ENCODE peak calls at places on chromosomes 11 and 22, in nine cellular contexts. C is HCEC 1CT; M is colonic mucosa; B is A549; I is psoas muscle; Z is Kasumi-1; L is ascending aorta; F is NCI-H187 treated with DMSO at 0.1 percent for 48 hours; J is stimulated activated CD4-positive, alpha-beta T cell treated with anti-CD3 and anti-CD28 coated beads, TNF-alpha, amount 100 ng/mL, for 48 hours. D is an unnamed sample.

GRCh38 chr11:16536513-16536912 is 180.2 kb upstream of the SOX6 start:
- DNase-seq in C (no peak), M (no peak), B (no peak), I (no peak), Z (no peak), L (no peak), F (no peak), J (no peak), D (no peak)

GRCh38 chr11:57377098-57377497 is 3.9 kb downstream of the PRG3 start:
- DNase-seq in C (no peak), M (no peak), B (no peak), I (no peak), Z (no peak), L (no peak), F (no peak), J (no peak), D (no peak)

GRCh38 chr22:38737302-38738060 is 18.3 kb downstream of the SUN2 start:
- DNase-seq in C (no peak), M (no peak), B (no peak), I (no peak), Z (no peak), L (no peak), F (no peak), J (no peak), D (no peak)

GRCh38 chr11:71988050-71988449 is 10.7 kb upstream of the IL18BP start:
- DNase-seq in C (peak), M (no peak), B (no peak), I (no peak), Z (no peak), L (no peak), F (no peak), J (no peak), D (no peak)

GRCh38 chr11:68271023-68271780 is 571 bp downstream of the C11orf24 start:
- DNase-seq in C (peak), M (peak), B (peak), I (peak), Z (peak), L (no peak), F (no peak), J (peak), D (peak)

GRCh38 chr11:102560555-102561011 is 30.0 kb upstream of the MMP7 start:
- DNase-seq in C (peak), M (no peak), B (no peak), I (no peak), Z (peak), L (no peak), F (no peak), J (no peak), D (no peak)

GRCh38 chr11:9516113-9516512 is 55.3 kb downstream of the ZNF143 start:
- DNase-seq in C (no peak), M (peak), B (no peak), I (no peak), Z (no peak), L (no peak), F (no peak), J (no peak), D (no peak)

GRCh38 chr11:77147668-77148321 is 19.7 kb downstream of the MYO7A start:
- DNase-seq in C (no peak), M (peak), B (no peak), I (no peak), Z (no peak), L (no peak), F (no peak), J (no peak), D (no peak)

GRCh38 chr11:126162286-126163030 is 49.0 kb downstream of the RPUSD4 start:
- DNase-seq in C (peak), M (no peak), B (no peak), I (no peak), Z (no peak), L (no peak), F (no peak), J (no peak), D (no peak)

GRCh38 chr22:45583504-45583903 is 80.8 kb downstream of the FBLN1 start:
- DNase-seq in C (no peak), M (no peak), B (no peak), I (no peak), Z (no peak), L (no peak), F (no peak), J (no peak), D (no peak)

GRCh38 chr11:36034572-36035331 is 90.9 kb downstream of the LDLRAD3 start:
- DNase-seq in C (peak), M (no peak), B (peak), I (no peak), Z (no peak), L (no peak), F (no peak), J (no peak), D (no peak)

GRCh38 chr11:31810779-31811647 is at the start of gene PAX6:
- DNase-seq in C (peak), M (no peak), B (peak), I (no peak), Z (peak), L (peak), F (no peak), J (no peak), D (no peak)

GRCh38 chr11:118058311-118059230 is 18.3 kb upstream of the TMPRSS4 start:
- DNase-seq in C (no peak), M (no peak), B (no peak), I (no peak), Z (no peak), L (no peak), F (no peak), J (no peak), D (no peak)

D was measured in SHP77.